ENCODE peak calls at places on chromosome 19, in five cellular contexts. Y, C, S, Z and T are unnamed samples.

GRCh38 chr19:40567750-40568494 is 8.8 kb upstream of the SHKBP1 start:
- DNase-seq in Y (no peak), C (peak), S (no peak), Z (no peak), T (peak)

GRCh38 chr19:723714-724113 is 15.0 kb downstream of the PALM start:
- DNase-seq in Y (no peak), C (no peak), S (no peak), Z (no peak), T (no peak)

GRCh38 chr19:40355975-40356680 is 7.6 kb downstream of the PLD3 start:
- DNase-seq in Y (no peak), C (no peak), S (no peak), Z (no peak), T (no peak)

GRCh38 chr19:55146078-55146647 is 2.8 kb downstream of the TNNT1 start:
- DNase-seq in Y (peak), C (peak), S (peak), Z (no peak), T (peak)

GRCh38 chr19:43561144-43561970 is 14.0 kb downstream of the XRCC1 start:
- DNase-seq in Y (no peak), C (no peak), S (no peak), Z (no peak), T (no peak)

GRCh38 chr19:50663280-50663790 is 14.1 kb downstream of the C19orf81 start:
- DNase-seq in Y (peak), C (no peak), S (no peak), Z (no peak), T (peak)

GRCh38 chr19:996051-996838 is 4.0 kb upstream of the GRIN3B start:
- DNase-seq in Y (peak), C (peak), S (no peak), Z (peak), T (peak)

GRCh38 chr19:29878973-29879654 is 62.9 kb upstream of the URI1 start:
- DNase-seq in Y (peak), C (peak), S (peak), Z (no peak), T (peak)

GRCh38 chr19:49930483-49931011 is 1.2 kb upstream of the NUP62 start:
- DNase-seq in Y (peak), C (no peak), S (peak), Z (no peak), T (peak)

GRCh38 chr19:58020985-58021384 is 12.8 kb upstream of the ZSCAN1 start:
- DNase-seq in Y (no peak), C (no peak), S (no peak), Z (no peak), T (no peak)

GRCh38 chr19:19405919-19406877 is 723 bp downstream of the GATAD2A start:
- DNase-seq in Y (peak), C (peak), S (no peak), Z (peak), T (peak)

GRCh38 chr19:4524808-4525562 is 6.7 kb upstream of the PLIN4 start:
- DNase-seq in Y (peak), C (peak), S (peak), Z (peak), T (peak)

GRCh38 chr19:13557756-13558398 is 51.6 kb upstream of the CACNA1A start:
- DNase-seq in Y (peak), C (peak), S (peak), Z (no peak), T (peak)

GRCh38 chr19:51157265-51157664 is 15.2 kb downstream of the SIGLEC7 start:
- DNase-seq in Y (no peak), C (no peak), S (no peak), Z (no peak), T (no peak)

GRCh38 chr19:21586341-21587116 is 81.1 kb downstream of the ZNF429 start:
- DNase-seq in Y (no peak), C (peak), S (no peak), Z (peak), T (peak)

GRCh38 chr19:11814707-11815050 is 606 bp downstream of the ZNF440 start:
- DNase-seq in Y (peak), C (peak), S (no peak), Z (peak), T (peak)

GRCh38 chr19:5103061-5103701 is 134.3 kb downstream of the KDM4B start:
- DNase-seq in Y (no peak), C (no peak), S (no peak), Z (peak), T (peak)

GRCh38 chr19:29329460-29330134 is 116.6 kb upstream of the UQCRFS1 start:
- DNase-seq in Y (peak), C (peak), S (no peak), Z (peak), T (peak)

GRCh38 chr19:52343548-52343947 is 7.5 kb downstream of the ZNF610 start:
- DNase-seq in Y (peak), C (peak), S (peak), Z (peak), T (peak)

GRCh38 chr19:5231857-5232503 is 108.6 kb downstream of the PTPRS start:
- DNase-seq in Y (no peak), C (no peak), S (no peak), Z (no peak), T (peak)

GRCh38 chr19:16527971-16528521 is 14.2 kb downstream of the CHERP start:
- DNase-seq in Y (peak), C (peak), S (no peak), Z (no peak), T (peak)

GRCh38 chr19:48573163-48573505 is 21.2 kb downstream of the SULT2B1 start:
- DNase-seq in Y (no peak), C (peak), S (no peak), Z (no peak), T (no peak)

GRCh38 chr19:48571378-48572162 is 19.6 kb downstream of the SULT2B1 start:
- DNase-seq in Y (no peak), C (no peak), S (no peak), Z (no peak), T (no peak)

GRCh38 chr19:48565090-48565489 is 13.1 kb downstream of the SULT2B1 start:
- DNase-seq in Y (peak), C (no peak), S (no peak), Z (peak), T (peak)

GRCh38 chr19:48568345-48568886 is 16.4 kb downstream of the SULT2B1 start:
- DNase-seq in Y (peak), C (peak), S (peak), Z (peak), T (peak)

DNA sequence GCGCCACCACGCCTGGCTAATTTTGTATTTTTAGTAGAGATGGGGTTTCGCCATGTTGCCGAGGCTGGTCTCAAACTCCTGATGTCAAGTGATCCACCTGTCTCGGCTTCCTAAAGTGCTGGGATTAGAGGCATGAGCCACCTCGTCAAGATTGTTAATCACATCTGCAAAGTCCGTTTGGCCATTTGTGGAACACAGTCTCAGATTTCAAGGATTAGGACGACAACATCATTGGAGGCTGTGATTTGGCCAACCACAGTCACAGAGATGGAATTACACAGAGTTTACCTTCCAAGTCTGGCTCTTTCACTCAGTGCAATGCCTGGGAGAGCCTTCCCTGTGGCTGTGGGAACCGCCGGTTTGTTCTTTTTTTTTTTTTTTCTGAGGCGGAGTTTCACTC is 17.8 kb downstream of the SULT2B1 start:
- DNase-seq in Y (no peak), C (peak), S (no peak), Z (no peak), T (peak)
- TF ChIP-seq EZH2phosphoT487 in Y (no peak), C (no peak), S (no peak), Z (no peak), T (no peak)

DNA sequence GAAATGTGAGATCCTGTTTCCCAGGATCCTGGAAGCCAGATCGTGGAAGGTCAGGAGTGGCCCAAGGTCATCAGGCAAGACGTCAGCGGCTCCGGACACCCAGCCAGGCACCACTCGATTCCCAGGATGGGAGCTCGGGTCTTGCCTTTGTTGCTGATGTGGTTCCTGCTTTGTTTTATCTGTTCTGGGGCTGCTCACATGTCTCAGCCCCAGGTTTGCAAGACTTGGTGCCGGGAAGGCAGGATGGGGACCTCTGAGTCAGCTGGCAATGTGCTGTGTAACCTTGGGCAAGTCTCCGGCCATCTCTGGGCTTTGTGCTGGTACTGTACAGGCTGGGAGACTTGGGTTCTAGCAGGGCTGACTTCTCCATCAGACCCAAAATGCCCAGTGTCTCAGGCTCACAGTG is 1.4 kb upstream of the FCHO1 start:
- DNase-seq in Y (no peak), C (no peak), S (no peak), Z (no peak), T (peak)
- H3K4me2 ChIP-seq in Y (no peak), C (no peak), S (no peak), Z (no peak), T (no peak)

DNA sequence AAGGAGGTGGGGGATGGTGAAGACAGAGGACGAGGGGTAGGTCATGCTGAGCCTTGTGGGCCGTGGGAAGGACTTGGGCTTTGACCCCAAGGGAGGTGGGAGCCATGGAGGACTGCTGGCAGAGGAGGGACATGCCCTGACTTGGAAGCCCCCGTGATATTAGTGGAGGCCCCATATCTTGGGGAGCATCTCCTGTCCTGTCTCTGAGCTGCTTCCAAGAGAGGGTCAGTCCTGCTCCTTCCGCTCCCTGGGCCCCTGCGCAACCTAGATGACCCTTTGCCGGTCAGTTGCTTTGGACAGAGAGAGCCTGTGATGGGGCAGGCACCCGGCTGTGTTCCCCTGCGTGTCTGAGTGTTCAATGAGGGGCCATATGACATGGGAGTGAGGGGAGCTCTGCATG is 5.2 kb downstream of the TLE6 start:
- DNase-seq in Y (no peak), C (no peak), S (no peak), Z (no peak), T (no peak)
- H2AFZ ChIP-seq in Y (no peak), C (no peak), S (no peak), Z (no peak), T (peak)

GRCh38 chr19:41707502-41707812 is 969 bp upstream of the CEACAM5 start:
- DNase-seq in Y (peak), C (no peak), S (no peak), Z (no peak), T (no peak)
- TF ChIP-seq EZH2phosphoT487 in Y (no peak), C (no peak), S (no peak), Z (no peak), T (no peak)

GRCh38 chr19:2041686-2042484 is 9.2 kb downstream of the MKNK2 start:
- DNase-seq in Y (peak), C (peak), S (peak), Z (peak), T (peak)
- H3K4me2 ChIP-seq in Y (no peak), C (peak), S (peak), Z (peak), T (no peak)

DNA sequence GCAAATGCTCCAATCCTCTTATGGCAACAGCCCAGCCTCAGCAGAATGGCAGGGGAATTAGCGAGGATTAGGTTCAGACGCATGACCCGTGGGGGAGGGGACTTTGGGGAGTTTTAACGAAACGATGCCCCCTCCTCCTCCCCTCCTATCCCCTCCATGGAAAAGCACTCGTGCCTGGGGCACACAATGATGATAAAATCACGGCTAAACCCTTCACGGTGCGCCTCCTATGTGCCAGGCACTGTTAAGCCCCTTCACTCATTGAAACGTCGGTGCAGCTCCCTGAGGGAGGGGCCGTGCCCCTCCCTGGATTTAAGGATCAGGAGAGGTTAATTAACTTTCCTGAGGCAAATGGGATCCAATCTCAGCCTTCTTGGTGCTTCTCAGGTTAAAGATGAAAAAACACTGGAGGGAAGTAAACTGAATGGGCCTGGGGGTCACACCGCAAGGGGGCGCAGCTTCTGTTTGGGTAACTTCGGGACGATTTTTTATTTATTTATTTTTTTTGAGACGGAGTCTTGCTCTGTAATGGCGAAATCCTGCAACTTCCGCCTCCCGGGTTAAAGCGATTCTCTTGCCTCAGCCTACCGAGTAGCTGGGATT is 10.1 kb upstream of the TPRX2 start:
- DNase-seq in Y (no peak), C (peak), S (peak), Z (peak), T (peak)
- H2AFZ ChIP-seq in Y (no peak), C (peak), S (peak), Z (peak), T (peak)

GRCh38 chr19:3514930-3515329 is 8.8 kb downstream of the FZR1 start:
- DNase-seq in Y (no peak), C (no peak), S (no peak), Z (no peak), T (peak)

GRCh38 chr19:3515891-3516422 is 9.8 kb downstream of the FZR1 start:
- DNase-seq in Y (no peak), C (no peak), S (no peak), Z (no peak), T (no peak)

GRCh38 chr19:3518231-3518630 is 12.1 kb downstream of the FZR1 start:
- DNase-seq in Y (no peak), C (no peak), S (no peak), Z (no peak), T (no peak)

GRCh38 chr19:3517638-3518037 is 11.5 kb downstream of the FZR1 start:
- DNase-seq in Y (no peak), C (no peak), S (no peak), Z (no peak), T (no peak)

DNA sequence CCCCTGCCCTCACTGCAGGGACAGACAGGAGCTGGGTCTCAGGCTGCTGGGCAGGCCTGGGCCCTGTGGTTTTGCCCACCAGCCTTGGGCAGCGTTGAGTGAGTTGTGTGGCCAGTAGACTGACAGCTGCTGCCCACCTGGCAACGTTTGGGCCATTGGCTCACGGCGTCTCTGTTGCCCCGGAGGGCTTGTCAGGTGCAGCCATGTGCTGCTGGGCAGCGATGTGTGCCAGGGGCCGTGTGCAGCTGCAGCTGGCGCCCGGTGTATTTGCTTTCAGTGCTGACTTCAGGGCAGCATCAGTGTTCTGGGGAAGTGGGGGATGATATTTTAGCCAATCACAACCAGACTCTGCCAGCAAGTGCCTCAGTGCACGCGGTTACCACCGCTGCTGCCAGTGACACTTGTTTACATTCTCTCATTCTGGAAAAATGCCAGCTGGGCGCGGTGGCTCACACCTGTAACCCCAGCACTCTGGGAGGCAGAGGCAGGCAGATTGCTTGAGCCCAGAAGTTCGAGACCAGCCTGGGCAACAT is 10.6 kb downstream of the FZR1 start:
- DNase-seq in Y (peak), C (no peak), S (no peak), Z (no peak), T (no peak)
- TF ChIP-seq EZH2phosphoT487 in Y (no peak), C (no peak), S (no peak), Z (no peak), T (no peak)

GRCh38 chr19:46372901-46373572 is 26.1 kb downstream of the PPP5C start:
- DNase-seq in Y (peak), C (peak), S (no peak), Z (no peak), T (peak)
- H3K4me2 ChIP-seq in Y (peak), C (peak), S (peak), Z (peak), T (peak)

GRCh38 chr19:45507864-45508680 is 793 bp downstream of the VASP start:
- DNase-seq in Y (no peak), C (peak), S (no peak), Z (peak), T (peak)
- H2AFZ ChIP-seq in Y (no peak), C (no peak), S (no peak), Z (no peak), T (peak)

GRCh38 chr19:35460608-35461007 is 12.6 kb downstream of the FFAR2 start:
- DNase-seq in Y (no peak), C (no peak), S (no peak), Z (no peak), T (no peak)

GRCh38 chr19:35458821-35459391 is 10.8 kb downstream of the FFAR2 start:
- DNase-seq in Y (no peak), C (no peak), S (no peak), Z (peak), T (no peak)

GRCh38 chr19:35458192-35458591 is 10.1 kb downstream of the FFAR2 start:
- DNase-seq in Y (no peak), C (no peak), S (no peak), Z (no peak), T (no peak)

GRCh38 chr19:35461050-35461449 is 13.0 kb downstream of the FFAR2 start:
- DNase-seq in Y (no peak), C (no peak), S (no peak), Z (no peak), T (no peak)

DNA sequence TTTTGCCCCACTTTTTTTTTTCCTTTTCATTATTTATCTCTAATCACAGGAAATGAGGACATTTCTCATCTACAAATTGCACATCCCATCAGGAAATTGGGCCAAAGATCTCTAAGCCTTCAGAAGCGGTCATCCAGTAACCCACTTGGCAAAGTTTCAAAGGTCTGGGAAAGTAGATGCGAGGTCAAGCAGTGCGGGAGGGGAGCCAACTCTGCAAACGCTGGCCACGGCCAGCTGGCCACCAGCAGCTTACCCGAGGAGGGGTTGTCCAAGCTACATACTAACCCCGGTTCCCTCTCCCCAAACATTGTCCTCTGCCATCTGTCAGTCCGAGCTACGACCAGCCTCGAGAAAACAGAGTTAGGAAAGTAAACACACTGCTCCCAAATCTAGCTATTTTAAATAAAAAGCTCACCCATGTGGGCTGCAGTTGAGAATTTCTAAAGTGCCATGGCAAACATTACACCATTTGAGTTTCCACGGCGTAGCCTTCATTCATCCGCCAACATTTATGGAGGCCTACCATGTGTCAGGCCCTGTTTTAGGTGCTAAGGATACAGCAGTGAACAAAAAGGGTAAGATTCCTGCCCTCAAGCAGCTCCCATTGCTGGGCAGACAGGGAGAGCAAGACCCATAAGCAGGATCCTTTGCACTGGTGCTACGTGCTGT is 11.5 kb downstream of the FFAR2 start:
- DNase-seq in Y (no peak), C (no peak), S (no peak), Z (peak), T (no peak)
- TF ChIP-seq EZH2phosphoT487 in Y (no peak), C (no peak), S (no peak), Z (no peak), T (no peak)